ENCODE peak calls at places on chromosomes 11 and 22, in ten cellular contexts. Q, A, T, F, J, D, H, W, O and K are unnamed samples.

GRCh38 chr11:37748641-37749040 is 1150.6 kb upstream of the RAG2 start:
- DNase-seq in Q (no peak), A (no peak), T (no peak), F (no peak), J (no peak), D (no peak), H (no peak), W (no peak), O (no peak), K (no peak)

GRCh38 chr11:66823700-66824099 is 19.5 kb upstream of the RCE1 start:
- DNase-seq in Q (no peak), A (no peak), T (no peak), F (no peak), J (no peak), D (no peak), H (no peak), W (no peak), O (no peak), K (no peak)

GRCh38 chr11:47616726-47617416 is 22.7 kb upstream of the C1QTNF4 start:
- DNase-seq in Q (peak), A (peak), T (no peak), F (no peak), J (no peak), D (peak), H (peak), W (peak), O (peak), K (no peak)

GRCh38 chr11:5703741-5704536 is 14.3 kb downstream of the TRIM22 start:
- DNase-seq in Q (no peak), A (no peak), T (no peak), F (no peak), J (no peak), D (no peak), H (no peak), W (no peak), O (no peak), K (no peak)

GRCh38 chr11:6418958-6419611 is at the start of gene APBB1:
- DNase-seq in Q (peak), A (peak), T (peak), F (no peak), J (no peak), D (peak), H (peak), W (peak), O (peak), K (no peak)

GRCh38 chr11:118917488-118918127 is 8.1 kb downstream of the BCL9L start:
- DNase-seq in Q (peak), A (peak), T (no peak), F (no peak), J (no peak), D (peak), H (peak), W (peak), O (peak), K (peak)

GRCh38 chr11:126432525-126432924 is 77.0 kb downstream of the ST3GAL4 start:
- DNase-seq in Q (no peak), A (no peak), T (no peak), F (no peak), J (no peak), D (peak), H (no peak), W (no peak), O (peak), K (no peak)

GRCh38 chr22:44273175-44273574 is 39.6 kb downstream of the SHISAL1 start:
- DNase-seq in Q (no peak), A (no peak), T (no peak), F (no peak), J (no peak), D (no peak), H (no peak), W (no peak), O (no peak), K (no peak)

GRCh38 chr11:130886704-130887103 is 29.6 kb downstream of the SNX19 start:
- DNase-seq in Q (no peak), A (no peak), T (no peak), F (no peak), J (no peak), D (no peak), H (no peak), W (peak), O (no peak), K (no peak)

GRCh38 chr11:67416416-67417335 is 1.2 kb downstream of the CARNS1 start:
- DNase-seq in Q (no peak), A (no peak), T (peak), F (no peak), J (no peak), D (no peak), H (no peak), W (no peak), O (no peak), K (no peak)

GRCh38 chr11:128409476-128409875 is 177.9 kb downstream of the ETS1 start:
- DNase-seq in Q (no peak), A (no peak), T (no peak), F (no peak), J (peak), D (peak), H (no peak), W (peak), O (no peak), K (no peak)

GRCh38 chr11:66936326-66936725 is 21.9 kb downstream of the PC start:
- DNase-seq in Q (no peak), A (no peak), T (no peak), F (no peak), J (no peak), D (no peak), H (no peak), W (peak), O (no peak), K (no peak)

GRCh38 chr11:8720376-8720775 is 37.8 kb downstream of the RPL27A start:
- DNase-seq in Q (no peak), A (no peak), T (peak), F (no peak), J (no peak), D (no peak), H (no peak), W (peak), O (no peak), K (no peak)

GRCh38 chr11:69138265-69138664 is 17.5 kb upstream of the SMIM38 start:
- DNase-seq in Q (no peak), A (no peak), T (peak), F (no peak), J (no peak), D (no peak), H (no peak), W (peak), O (no peak), K (no peak)

GRCh38 chr11:79227732-79228416 is 213.0 kb downstream of the TENM4 start:
- DNase-seq in Q (no peak), A (no peak), T (no peak), F (no peak), J (no peak), D (no peak), H (no peak), W (no peak), O (no peak), K (no peak)

GRCh38 chr11:95104916-95105315 is 15.3 kb downstream of the ENDOD1 start:
- DNase-seq in Q (no peak), A (no peak), T (no peak), F (no peak), J (no peak), D (no peak), H (no peak), W (no peak), O (no peak), K (no peak)

GRCh38 chr11:75946531-75947530 is 131.8 kb downstream of the UVRAG start:
- DNase-seq in Q (no peak), A (no peak), T (no peak), F (no peak), J (no peak), D (peak), H (no peak), W (peak), O (no peak), K (no peak)

GRCh38 chr11:82267186-82267585 is 466.5 kb downstream of the FAM181B start:
- DNase-seq in Q (no peak), A (no peak), T (no peak), F (no peak), J (no peak), D (no peak), H (no peak), W (no peak), O (no peak), K (no peak)

DNA sequence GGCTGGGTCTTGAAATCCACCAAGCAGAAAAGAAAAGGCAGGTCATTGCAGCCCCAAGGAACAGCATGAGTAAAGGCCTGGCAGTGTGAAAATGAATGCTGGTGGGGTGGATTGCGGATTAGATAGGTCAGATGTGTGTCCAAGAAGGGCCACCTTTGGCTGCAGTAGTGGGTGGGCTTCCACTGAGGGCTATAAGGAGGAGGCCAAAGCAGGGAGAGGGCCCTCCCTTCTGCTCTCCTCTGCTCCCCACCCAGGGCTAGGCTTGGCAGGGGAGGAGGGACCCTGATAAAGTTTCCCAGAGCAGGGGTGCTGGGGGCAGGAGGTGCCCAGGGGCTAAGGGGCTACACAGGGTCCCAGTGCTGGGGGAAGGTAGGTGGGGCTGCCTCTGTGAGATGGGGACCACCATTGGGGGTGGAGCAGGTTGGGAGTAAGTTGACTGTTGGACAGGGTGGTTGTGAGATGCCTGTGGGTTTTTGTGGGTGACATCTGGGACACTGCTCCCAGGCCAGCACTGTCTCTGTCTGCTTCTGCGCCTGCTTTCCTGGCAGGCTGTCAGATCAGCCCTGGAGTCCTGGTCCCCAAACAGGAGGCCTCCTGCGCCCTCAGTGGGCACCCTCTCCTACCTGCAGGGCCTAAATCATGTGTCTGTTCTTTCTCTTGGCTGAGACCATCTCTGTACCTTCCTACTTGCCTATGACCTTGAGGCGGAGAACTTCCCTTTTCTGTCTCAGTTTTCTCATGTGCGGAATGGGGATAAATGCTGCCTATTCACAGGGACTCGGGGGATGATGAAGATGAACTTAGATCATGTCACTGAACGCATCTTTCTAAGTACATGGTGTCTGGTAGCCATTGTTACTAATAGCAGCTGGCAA is 1.9 kb downstream of the CAPN5 start:
- DNase-seq in Q (peak), A (peak), T (no peak), F (no peak), J (no peak), D (no peak), H (no peak), W (no peak), O (no peak), K (no peak)
- H3K4me3 ChIP-seq in Q (no peak), A (no peak), T (peak), F (no peak), J (no peak), D (no peak), H (no peak), W (no peak), O (no peak), K (peak)

DNA sequence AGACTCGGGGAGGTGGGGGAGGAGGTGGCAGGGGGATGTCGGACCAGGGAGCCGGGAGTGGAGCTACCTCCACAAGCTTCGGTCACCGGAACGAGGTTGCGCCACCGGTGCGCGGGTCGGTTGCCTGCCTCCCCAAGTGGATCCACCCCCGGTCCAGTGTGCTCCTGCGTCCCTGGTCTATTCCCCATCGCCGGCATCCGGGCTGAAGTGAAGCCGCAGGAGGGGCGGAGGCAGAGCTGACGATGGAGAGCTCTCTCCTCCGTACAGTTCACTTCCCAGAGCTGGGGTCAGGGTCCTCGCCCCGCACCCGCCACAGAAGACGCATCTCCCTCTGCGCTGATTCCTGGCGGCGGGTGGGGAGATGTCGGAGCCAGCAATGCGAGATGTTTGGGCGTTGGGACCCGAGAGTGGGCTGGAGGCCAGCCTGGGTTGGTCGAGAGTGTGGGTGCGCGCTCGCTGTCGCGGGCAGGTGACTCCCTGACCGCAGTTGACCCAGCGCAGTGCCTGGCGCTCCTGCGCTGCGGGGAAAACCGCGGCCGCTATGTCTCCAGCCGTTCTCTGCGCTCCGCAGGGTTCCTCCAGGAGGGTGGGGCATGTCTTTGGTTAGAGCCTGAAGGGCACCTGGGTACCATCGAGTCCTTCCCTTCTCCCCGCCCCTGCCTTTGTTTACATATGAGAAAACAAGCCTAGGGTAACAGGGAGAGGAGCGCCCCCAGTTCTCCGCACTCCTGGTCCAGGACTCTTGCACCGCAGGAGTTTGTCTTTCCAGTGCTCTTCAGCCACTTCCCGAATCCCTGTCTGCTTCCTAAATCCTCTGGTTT is 1.7 kb downstream of the C11orf96 start:
- DNase-seq in Q (no peak), A (peak), T (no peak), F (no peak), J (no peak), D (peak), H (peak), W (peak), O (no peak), K (no peak)
- H3K27ac ChIP-seq in Q (peak), A (peak), T (peak), F (peak), J (peak), D (peak), H (peak), W (no peak), O (peak), K (peak)

DNA sequence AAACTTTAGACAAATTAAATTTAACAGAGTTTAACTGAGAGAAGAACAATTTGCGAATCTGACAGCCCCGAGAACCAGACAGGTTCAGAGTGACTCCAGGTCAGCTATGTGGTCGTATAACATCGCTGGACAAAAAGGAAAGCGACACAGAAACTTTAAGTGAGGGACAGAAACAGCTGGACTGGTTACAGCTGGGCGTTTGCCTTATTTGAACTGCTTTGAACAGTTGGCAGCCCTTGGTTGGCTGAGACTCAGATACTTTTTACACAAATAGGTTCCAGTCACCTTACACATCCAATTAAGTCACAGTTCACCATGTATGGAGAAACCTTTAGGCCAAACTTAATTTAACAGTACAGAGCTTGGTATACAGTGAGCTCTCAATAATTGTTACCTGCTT is 436.9 kb downstream of the GUCY1A2 start:
- DNase-seq in Q (no peak), A (no peak), T (peak), F (no peak), J (no peak), D (no peak), H (no peak), W (no peak), O (no peak), K (no peak)
- TF ChIP-seq POLR2A in Q (no peak), A (no peak), T (no peak), F (no peak), J (no peak), D (no peak), H (no peak), W (no peak), O (no peak), K (no peak)

DNA sequence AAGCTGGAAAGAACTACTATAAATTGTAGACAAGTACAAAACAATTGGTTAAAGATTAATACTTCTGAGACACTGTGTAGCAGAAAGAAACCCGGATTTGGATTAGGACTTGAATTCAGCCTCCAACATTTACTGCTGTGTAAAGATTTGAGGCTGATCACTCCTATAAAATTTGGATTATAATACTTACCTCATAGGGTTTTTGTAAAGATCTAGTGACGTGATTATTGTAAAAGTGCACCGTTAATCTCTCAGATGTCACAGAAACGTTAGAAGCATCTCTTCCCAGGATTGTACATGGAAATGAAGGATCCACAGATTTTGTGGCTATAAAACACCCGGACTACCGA is 323 bp upstream of the HIKESHI start:
- DNase-seq in Q (no peak), A (no peak), T (no peak), F (no peak), J (no peak), D (no peak), H (no peak), W (no peak), O (no peak), K (no peak)
- H3K4me3 ChIP-seq in Q (no peak), A (peak), T (peak), F (peak), J (peak), D (peak), H (peak), W (peak), O (peak), K (peak)

DNA sequence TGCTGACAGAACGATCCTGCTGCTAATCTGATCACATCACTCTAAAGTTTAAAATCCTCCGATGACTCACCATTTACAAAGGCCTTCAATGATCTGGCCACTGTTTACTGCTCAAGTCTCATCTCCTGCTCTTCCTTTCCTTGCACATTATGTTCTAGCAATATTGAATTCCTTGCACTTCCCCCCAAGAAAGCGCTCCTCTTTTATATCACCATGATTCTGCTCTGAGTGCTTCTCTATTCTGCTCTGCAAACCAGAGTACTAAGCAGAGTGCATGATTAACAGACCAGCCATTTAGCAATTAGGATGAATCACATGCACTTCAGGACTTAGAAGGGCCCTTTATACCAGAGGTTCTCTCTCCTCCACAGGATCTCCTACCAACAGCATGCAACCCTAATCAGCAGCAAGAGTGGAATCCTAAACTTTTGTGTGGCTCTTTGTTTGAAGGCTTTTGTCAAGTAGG is 1122.8 kb upstream of the CCDC90B start:
- DNase-seq in Q (no peak), A (no peak), T (no peak), F (no peak), J (no peak), D (no peak), H (no peak), W (no peak), O (no peak), K (no peak)
- H3K27ac ChIP-seq in Q (no peak), A (no peak), T (no peak), F (no peak), J (no peak), D (no peak), H (no peak), W (no peak), O (no peak), K (no peak)